ENCODE peak calls at places on chromosomes 4 and X, in four cellular contexts. I is NB4, T is A549, J is right lobe of liver. B is an unnamed sample.

GRCh38 chr4:105808459-105809041 is 86.7 kb upstream of the NPNT start:
- DNase-seq in I (no peak), T (no peak), J (no peak), B (no peak)

GRCh38 chrX:141897690-141898089 is 6.0 kb upstream of the MAGEC1 start:
- DNase-seq in J (no peak), T (no peak), I (no peak), B (no peak)

GRCh38 chrX:39705299-39705698 is 392.5 kb downstream of the BCOR start:
- DNase-seq in T (peak), J (peak), I (peak), B (peak)

GRCh38 chr4:84511703-84512102 is 12.6 kb upstream of the NKX6-1 start:
- DNase-seq in T (no peak), J (no peak), I (no peak), B (no peak)

GRCh38 chr4:185227131-185227551 is 17.7 kb downstream of the SNX25 start:
- DNase-seq in J (no peak), I (peak), T (no peak), B (peak)

GRCh38 chr4:53510981-53511380 is 80.3 kb downstream of the LNX1 start:
- DNase-seq in T (no peak), I (no peak), J (no peak), B (no peak)

GRCh38 chr4:105644270-105644669 is 64.2 kb downstream of the INTS12 start:
- DNase-seq in J (no peak), I (no peak), T (no peak), B (no peak)

GRCh38 chrX:4878642-4879041 is 1165.2 kb upstream of the PRKX start:
- DNase-seq in I (no peak), J (no peak), T (no peak), B (no peak)

GRCh38 chr4:179624768-179625181 is 2182.5 kb upstream of the AGA start:
- DNase-seq in J (no peak), T (no peak), I (peak), B (peak)

GRCh38 chr4:81030061-81030616 is 369 bp upstream of the BMP3 start:
- DNase-seq in T (no peak), J (no peak), I (peak), B (no peak)

GRCh38 chrX:21747523-21747922 is 10.4 kb downstream of the SMPX start:
- DNase-seq in J (no peak), I (no peak), T (no peak), B (no peak)

GRCh38 chrX:21744721-21745120 is 13.2 kb downstream of the SMPX start:
- DNase-seq in I (no peak), T (no peak), J (no peak), B (no peak)

GRCh38 chrX:21748235-21748634 is 9.7 kb downstream of the SMPX start:
- DNase-seq in T (no peak), I (no peak), J (no peak), B (no peak)

GRCh38 chrX:21744060-21744459 is 13.9 kb downstream of the SMPX start:
- DNase-seq in I (no peak), T (no peak), J (no peak), B (no peak)

GRCh38 chrX:21745756-21746155 is 12.2 kb downstream of the SMPX start:
- DNase-seq in J (peak), T (peak), I (peak), B (peak)
- TF ChIP-seq POLR2A in J (no peak), T (no peak), I (no peak), B (no peak)

DNA sequence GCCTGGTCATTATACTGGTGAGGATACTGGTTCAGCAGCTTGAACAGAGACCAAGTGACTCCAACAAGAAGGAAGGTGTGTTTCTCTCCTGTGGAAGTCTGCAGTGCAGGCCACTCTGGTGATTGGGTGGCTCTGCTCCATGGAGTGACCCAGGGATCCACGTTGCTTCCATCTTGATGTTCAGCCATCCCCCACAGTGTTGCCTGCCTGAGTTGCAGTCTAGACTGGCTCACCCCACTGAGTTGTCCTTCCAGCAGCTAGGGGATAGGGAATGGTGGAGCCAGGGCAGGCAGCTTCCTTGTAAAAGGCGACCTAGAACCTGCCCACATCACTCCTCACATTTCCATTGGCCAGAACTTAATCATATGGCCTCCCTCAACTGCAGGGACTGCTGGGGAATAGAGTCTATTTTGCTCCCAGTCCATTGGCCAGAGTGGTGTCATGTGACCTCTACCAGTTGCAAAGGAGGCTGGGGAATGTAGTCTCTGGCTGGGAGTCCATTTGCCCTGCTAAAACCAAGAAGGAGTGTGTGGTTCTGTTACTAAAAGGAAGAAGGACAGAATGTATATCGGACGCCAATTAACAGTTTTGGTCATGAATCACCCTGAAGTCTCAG is 8.0 kb downstream of the MAN2B2 start:
- DNase-seq in I (peak), T (peak), J (no peak), B (no peak)
- TF ChIP-seq POLR2A in I (no peak), T (no peak), J (no peak), B (no peak)

DNA sequence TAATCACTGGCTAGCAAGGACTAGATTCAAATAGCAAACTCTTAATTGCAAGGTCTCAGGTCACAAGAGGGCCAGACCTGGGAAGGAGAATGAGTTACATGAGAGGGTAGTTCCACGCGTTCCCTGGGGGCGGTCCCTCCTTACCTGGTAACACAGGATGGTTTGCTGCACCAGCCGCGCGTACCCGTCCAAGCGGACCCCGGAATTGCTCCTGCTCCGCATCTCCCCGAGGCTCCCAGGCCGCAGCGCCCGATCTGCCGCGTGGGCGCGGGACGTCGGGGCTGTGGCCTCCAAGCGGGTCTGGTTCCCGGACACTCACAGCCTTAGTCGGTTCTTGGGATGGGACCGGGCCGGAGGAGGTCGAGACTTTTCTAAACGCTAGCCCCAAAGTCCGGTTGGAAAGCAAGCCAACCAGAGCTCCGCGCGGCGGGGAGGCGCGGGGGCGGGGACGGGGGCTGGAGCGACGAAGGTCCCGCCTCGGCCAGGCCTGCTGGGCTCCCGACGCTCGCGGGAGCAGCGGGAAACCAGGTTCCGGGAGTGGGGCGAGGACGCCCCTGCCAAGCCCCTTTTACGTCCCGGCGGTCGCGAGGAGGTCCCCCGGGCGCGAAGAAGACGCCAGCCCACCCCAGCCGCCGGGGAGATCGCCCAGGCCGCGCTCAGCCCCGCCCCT is at the start of gene PHKA2:
- DNase-seq in T (peak), J (peak), I (no peak), B (peak)
- TF ChIP-seq POLR2A in T (no peak), J (no peak), I (no peak), B (no peak)

GRCh38 chr4:5710962-5711478 is at the start of gene EVC:
- DNase-seq in I (no peak), J (peak), T (peak), B (peak)
- TF ChIP-seq POLR2A in I (no peak), J (peak), T (peak), B (peak)

DNA sequence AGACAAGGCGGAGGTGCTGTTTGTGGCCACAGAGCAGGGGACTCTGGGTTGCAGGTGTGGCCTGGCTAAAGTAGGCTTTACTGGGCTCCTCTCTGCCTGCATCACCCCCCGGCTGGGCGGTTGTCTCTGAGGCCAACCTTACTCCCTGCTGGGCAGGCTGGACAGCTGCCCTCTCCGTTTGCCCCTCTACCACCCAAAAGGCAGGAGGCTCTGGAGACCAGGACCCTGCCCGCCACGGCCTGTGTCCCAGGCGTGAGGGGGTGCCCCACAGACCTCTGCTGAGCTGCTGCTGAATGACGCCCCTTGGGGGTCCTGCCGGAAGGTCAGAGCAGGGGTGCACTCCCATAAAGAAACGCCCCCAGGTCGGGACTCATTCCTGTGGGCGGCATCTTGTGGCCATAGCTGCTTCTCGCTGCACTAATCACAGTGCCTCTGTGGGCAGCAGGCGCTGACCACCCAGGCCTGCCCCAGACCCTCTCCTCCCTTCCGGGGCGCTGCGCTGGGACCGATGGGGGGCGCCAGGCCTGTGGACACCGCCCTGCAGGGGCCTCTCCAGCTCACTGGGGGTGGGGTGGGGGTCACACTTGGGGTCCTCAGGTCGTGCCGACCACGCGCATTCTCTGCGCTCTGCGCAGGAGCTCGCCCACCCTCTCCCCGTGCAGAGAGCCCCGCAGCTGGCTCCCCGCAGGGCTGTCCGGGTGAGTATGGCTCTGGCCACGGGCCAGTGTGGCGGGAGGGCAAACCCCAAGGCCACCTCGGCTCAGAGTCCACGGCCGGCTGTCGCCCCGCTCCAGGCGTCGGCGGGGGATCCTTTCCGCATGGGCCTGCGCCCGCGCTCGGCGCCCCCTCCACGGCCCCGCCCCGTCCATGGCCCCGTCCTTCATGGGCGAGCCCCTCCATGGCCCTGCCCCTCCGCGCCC is 920 bp downstream of the HTT-AS start:
- DNase-seq in T (no peak), I (peak), J (peak), B (peak)
- TF ChIP-seq POLR2A in T (peak), I (peak), J (peak), B (peak)

GRCh38 chr4:18020671-18021469 is 685 bp downstream of the LCORL start:
- DNase-seq in I (peak), J (peak), T (peak), B (peak)

GRCh38 chr4:18021470-18021719 is 160 bp downstream of the LCORL start:
- DNase-seq in J (no peak), T (no peak), I (no peak), B (no peak)

GRCh38 chr4:18020145-18020670 is 1.3 kb downstream of the LCORL start:
- DNase-seq in I (peak), J (no peak), T (no peak), B (no peak)

GRCh38 chr4:18022572-18023039 is 1.1 kb upstream of the LCORL start:
- DNase-seq in J (no peak), I (no peak), T (no peak), B (no peak)

GRCh38 chr4:18021720-18022571 is at the start of gene LCORL:
- DNase-seq in I (peak), J (peak), T (peak), B (peak)
- TF ChIP-seq POLR2A in I (peak), J (peak), T (peak), B (peak)

GRCh38 chr4:169268951-169269781 is 1.6 kb downstream of the SH3RF1 start:
- DNase-seq in T (no peak), J (peak), I (no peak), B (no peak)

GRCh38 chr4:169270156-169270809 is 473 bp downstream of the SH3RF1 start:
- DNase-seq in I (peak), J (peak), T (peak), B (peak)

GRCh38 chr4:169271692-169272007 is 894 bp upstream of the SH3RF1 start:
- DNase-seq in I (no peak), J (peak), T (no peak), B (peak)

GRCh38 chr4:169272265-169272886 is 1.6 kb upstream of the SH3RF1 start:
- DNase-seq in T (no peak), J (no peak), I (no peak), B (no peak)

GRCh38 chr4:169270810-169271691 is at the start of gene SH3RF1:
- DNase-seq in I (peak), T (peak), J (peak), B (peak)
- TF ChIP-seq POLR2A in I (no peak), T (peak), J (peak), B (peak)